ENCODE peak calls at places on chromosome 18, in six cellular contexts. O is transverse colon, F is nephron progenitor cell, Y is breast epithelium, P is retinal pigment epithelial cell, H is endothelial cell. Z is an unnamed sample.

GRCh38 chr18:57923606-57924005 is 120.4 kb upstream of the NEDD4L start:
- DNase-seq in H (no peak), Y (no peak), F (no peak), P (no peak), O (no peak), Z (no peak)

GRCh38 chr18:36341944-36342343 is 44.4 kb downstream of the FHOD3 start:
- DNase-seq in H (no peak), F (no peak), O (no peak), Y (no peak), P (no peak), Z (no peak)

GRCh38 chr18:58354791-58355190 is 274.1 kb downstream of the ALPK2 start:
- DNase-seq in Y (no peak), O (no peak), H (no peak), F (no peak), P (no peak), Z (no peak)

GRCh38 chr18:28176674-28176932 is 327 bp downstream of the CDH2 start:
- DNase-seq in H (no peak), O (no peak), P (no peak), Y (no peak), F (no peak), Z (peak; percentile 8)

GRCh38 chr18:34709104-34709503 is 994 bp upstream of the DTNA start:
- DNase-seq in F (no peak), H (no peak), Y (no peak), O (no peak), P (no peak), Z (no peak)

GRCh38 chr18:8504451-8504850 is 104.8 kb upstream of the RAB12 start:
- DNase-seq in P (no peak), H (no peak), F (no peak), Y (no peak), O (no peak), Z (no peak)

GRCh38 chr18:62682396-62682795 is 32.9 kb upstream of the PHLPP1 start:
- DNase-seq in P (no peak), F (no peak), H (no peak), O (no peak), Y (no peak), Z (no peak)

GRCh38 chr18:75531212-75531850 is 103.8 kb upstream of the SMIM21 start:
- DNase-seq in O (no peak), F (no peak), P (no peak), H (no peak), Y (no peak), Z (no peak)

GRCh38 chr18:68275616-68276015 is 439.3 kb downstream of the TMX3 start:
- DNase-seq in F (no peak), H (no peak), O (no peak), Y (no peak), P (peak; percentile 46), Z (peak; percentile 6)

GRCh38 chr18:69898241-69898861 is 49.3 kb downstream of the CD226 start:
- DNase-seq in H (no peak), P (no peak), F (no peak), Y (no peak), O (no peak), Z (no peak)

GRCh38 chr18:13500227-13500865 is 226.0 kb downstream of the FAM210A start:
- DNase-seq in O (no peak), Y (peak; percentile 30), H (peak; percentile 42), P (peak; percentile 31), F (peak; percentile 27), Z (peak; percentile 39)

GRCh38 chr18:7770903-7771302 is 203.8 kb downstream of the PTPRM start:
- DNase-seq in F (no peak), Y (no peak), O (no peak), H (no peak), P (no peak), Z (no peak)

GRCh38 chr18:42182728-42183700 is 228.0 kb downstream of the PIK3C3 start:
- DNase-seq in H (no peak), Y (no peak), F (no peak), O (no peak), P (no peak), Z (peak; percentile 38)

GRCh38 chr18:77164762-77165485 is 32.3 kb upstream of the MBP start:
- DNase-seq in H (no peak), O (no peak), Y (no peak), F (no peak), P (no peak), Z (no peak)

GRCh38 chr18:21134895-21135294 is 23.3 kb upstream of the ROCK1 start:
- DNase-seq in O (no peak), H (no peak), F (no peak), P (no peak), Y (no peak), Z (peak; percentile 17)

GRCh38 chr18:23943903-23944624 is 70.5 kb upstream of the TTC39C start:
- DNase-seq in O (no peak), Y (no peak), P (peak; percentile 96), F (no peak), H (no peak), Z (no peak)

Z was measured in ACHN.